ENCODE peak calls at places on chromosomes 4 and X, in ten cellular contexts. N is KBM-7; O is epithelial cell of esophagus; Y is lower lobe of right lung; Q is stimulated activated CD8-positive, alpha-beta memory T cell treated with anti-CD3 and anti-CD28 coated beads, Interleukin-7, amount 100 ng/mL, for 24 hours; R is BJ; H is mesenteric fat pad; A is anterior cingulate cortex; S is substantia nigra; Z is iPS-NIHi11. E is an unnamed sample.

GRCh38 chrX:17703201-17703600 is 34.1 kb upstream of the SCML1 start:
- DNase-seq in N (no peak), O (peak; percentile 58), Y (no peak), Q (no peak), R (no peak), H (no peak), A (no peak), S (no peak), Z (no peak), E (no peak)

GRCh38 chr4:186946682-186947294 is 223.1 kb upstream of the FAT1 start:
- DNase-seq in N (no peak), O (peak; percentile 69), Y (no peak), Q (no peak), R (no peak), H (no peak), A (no peak), S (no peak), Z (peak; percentile 44), E (no peak)

GRCh38 chrX:48573690-48574269 is 504 bp upstream of the RBM3 start:
- DNase-seq in N (no peak), O (no peak), Y (peak; percentile 46), Q (no peak), R (no peak), H (no peak), A (no peak), S (no peak), Z (no peak), E (no peak)

GRCh38 chr4:53908661-53909078 is 155.7 kb downstream of the CHIC2 start:
- DNase-seq in N (peak; percentile 84), O (peak; percentile 91), Y (no peak), Q (no peak), R (peak; percentile 74), H (no peak), A (peak; percentile 31), S (no peak), Z (peak; percentile 56), E (peak; percentile 63)

GRCh38 chrX:154374361-154375155 is at the start of gene FLNA:
- DNase-seq in N (peak; percentile 37), O (peak; percentile 15), Y (no peak), Q (no peak), R (no peak), H (no peak), A (no peak), S (no peak), Z (no peak), E (no peak)

GRCh38 chr4:27084685-27085356 is 224.2 kb downstream of the STIM2 start:
- DNase-seq in N (no peak), O (peak; percentile 34), Y (peak; percentile 53), Q (no peak), R (no peak), H (no peak), A (peak; percentile 49), S (peak; percentile 36), Z (peak; percentile 74), E (no peak)

GRCh38 chrX:119990995-119991787 is 47.6 kb upstream of the NKAP start:
- DNase-seq in N (no peak), O (no peak), Y (peak; percentile 47), Q (no peak), R (no peak), H (no peak), A (no peak), S (no peak), Z (peak; percentile 25), E (no peak)

GRCh38 chr4:167290684-167291083 is 56.4 kb upstream of the SPOCK3 start:
- DNase-seq in N (peak; percentile 4), O (peak; percentile 51), Y (no peak), Q (no peak), R (no peak), H (no peak), A (no peak), S (no peak), Z (peak; percentile 8), E (no peak)

GRCh38 chrX:140149761-140150160 is 184.4 kb upstream of the CXorf66 start:
- DNase-seq in N (no peak), O (no peak), Y (no peak), Q (no peak), R (no peak), H (no peak), A (no peak), S (no peak), Z (no peak), E (no peak)

GRCh38 chr4:35966558-35966957 is 277.8 kb downstream of the ARAP2 start:
- DNase-seq in N (no peak), O (no peak), Y (no peak), Q (no peak), R (no peak), H (no peak), A (no peak), S (no peak), Z (no peak), E (no peak)

GRCh38 chr4:109701566-109702399 is 1.5 kb downstream of the CASP6 start:
- DNase-seq in N (peak; percentile 32), O (peak; percentile 8), Y (no peak), Q (no peak), R (no peak), H (no peak), A (no peak), S (no peak), Z (peak; percentile 52), E (no peak)

GRCh38 chr4:26131053-26131452 is 189.8 kb upstream of the RBPJ start:
- DNase-seq in N (no peak), O (no peak), Y (no peak), Q (no peak), R (no peak), H (no peak), A (no peak), S (no peak), Z (no peak), E (no peak)

GRCh38 chrX:87167841-87168240 is 349.8 kb upstream of the KLHL4 start:
- DNase-seq in N (no peak), O (no peak), Y (no peak), Q (no peak), R (no peak), H (no peak), A (no peak), S (no peak), Z (peak; percentile 8), E (no peak)

GRCh38 chrX:134622056-134622812 is 36.0 kb downstream of the PLAC1 start:
- DNase-seq in N (peak; percentile 47), O (peak; percentile 78), Y (no peak), Q (no peak), R (no peak), H (no peak), A (no peak), S (no peak), Z (peak; percentile 54), E (peak; percentile 83)

GRCh38 chr4:14225683-14226207 is 598.2 kb upstream of the BOD1L1 start:
- DNase-seq in N (no peak), O (no peak), Y (no peak), Q (no peak), R (no peak), H (no peak), A (no peak), S (no peak), Z (no peak), E (no peak)

GRCh38 chr4:21848001-21848400 is 100.6 kb downstream of the KCNIP4 start:
- DNase-seq in N (no peak), O (no peak), Y (no peak), Q (no peak), R (no peak), H (no peak), A (no peak), S (no peak), Z (no peak), E (no peak)

GRCh38 chr4:147863808-147864472 is 132.1 kb downstream of the ARHGAP10 start:
- DNase-seq in N (no peak), O (no peak), Y (no peak), Q (no peak), R (no peak), H (no peak), A (no peak), S (no peak), Z (no peak), E (no peak)

GRCh38 chr4:168461821-168462220 is 18.5 kb downstream of the DDX60L start:
- DNase-seq in N (no peak), O (no peak), Y (no peak), Q (no peak), R (no peak), H (no peak), A (no peak), S (no peak), Z (no peak), E (no peak)

GRCh38 chrX:121407627-121408026 is 360.2 kb downstream of the GLUD2 start:
- DNase-seq in N (no peak), O (no peak), Y (no peak), Q (no peak), R (no peak), H (no peak), A (no peak), S (no peak), Z (no peak), E (no peak)

GRCh38 chr4:22030321-22030720 is 81.7 kb upstream of the KCNIP4 start:
- DNase-seq in N (no peak), O (peak; percentile 7), Y (no peak), Q (no peak), R (no peak), H (no peak), A (no peak), S (no peak), Z (peak; percentile 7), E (no peak)

GRCh38 chrX:45322382-45322781 is 121.7 kb upstream of the DIPK2B start:
- DNase-seq in N (peak; percentile 44), O (peak; percentile 71), Y (no peak), Q (no peak), R (no peak), H (no peak), A (peak; percentile 16), S (peak; percentile 0), Z (peak; percentile 21), E (peak; percentile 29)

GRCh38 chr4:185602397-185602796 is 67.1 kb upstream of the PDLIM3 start:
- DNase-seq in N (no peak), O (no peak), Y (no peak), Q (no peak), R (no peak), H (no peak), A (no peak), S (no peak), Z (no peak), E (no peak)

GRCh38 chr4:8352368-8353157 is 83.0 kb downstream of the HTRA3 start:
- DNase-seq in N (no peak), O (no peak), Y (peak; percentile 64), Q (no peak), R (no peak), H (peak; percentile 77), A (no peak), S (no peak), Z (no peak), E (no peak)

GRCh38 chrX:139766545-139766983 is 58.6 kb upstream of the MCF2 start:
- DNase-seq in N (peak; percentile 79), O (no peak), Y (no peak), Q (no peak), R (no peak), H (no peak), A (no peak), S (no peak), Z (no peak), E (no peak)

GRCh38 chrX:9163153-9163790 is 129.3 kb upstream of the FAM9B start:
- DNase-seq in N (no peak), O (peak; percentile 10), Y (no peak), Q (no peak), R (no peak), H (no peak), A (no peak), S (no peak), Z (no peak), E (no peak)

GRCh38 chr4:181582595-181582994 is 660.6 kb upstream of the TENM3 start:
- DNase-seq in N (peak; percentile 4), O (no peak), Y (no peak), Q (no peak), R (no peak), H (no peak), A (no peak), S (no peak), Z (peak; percentile 35), E (no peak)

GRCh38 chr4:72567821-72568620 is 1.0 kb downstream of the ADAMTS3 start:
- DNase-seq in N (peak; percentile 92), O (peak; percentile 78), Y (peak; percentile 78), Q (no peak), R (peak; percentile 17), H (no peak), A (peak; percentile 56), S (peak; percentile 16), Z (peak; percentile 78), E (no peak)

GRCh38 chr4:4677825-4678522 is 136.1 kb upstream of the STX18 start:
- DNase-seq in N (peak; percentile 53), O (no peak), Y (no peak), Q (no peak), R (peak; percentile 41), H (no peak), A (peak; percentile 12), S (no peak), Z (peak; percentile 62), E (no peak)